ENCODE peak calls at places on chromosomes 11 and 22, in five cellular contexts. One of them, this sample, is unnamed. For H3K36me3, the result is how much of the 10 kb centered on the place peaks cover.

GRCh38 chr11:8531312-8531711 is 62.7 kb downstream of the STK33 start:
- DNase-seq in GM23338: peak
- DNase-seq in uterus: no peak
- DNase-seq in body of pancreas: no peak
- DNase-seq in IMR-90: no peak
- DNase-seq in this sample: peak

GRCh38 chr22:47095395-47096122 is 333.1 kb downstream of the TBC1D22A start:
- DNase-seq in GM23338: no peak
- DNase-seq in uterus: no peak
- DNase-seq in body of pancreas: no peak
- DNase-seq in IMR-90: peak
- DNase-seq in this sample: no peak

GRCh38 chr11:119410501-119410900 is 12.5 kb downstream of the THY1 start:
- DNase-seq in GM23338: no peak
- DNase-seq in uterus: no peak
- DNase-seq in body of pancreas: no peak
- DNase-seq in IMR-90: no peak
- DNase-seq in this sample: no peak

GRCh38 chr11:2699185-2699530 is 636 bp downstream of the KCNQ1OT1 start:
- DNase-seq in GM23338: peak
- DNase-seq in uterus: peak
- DNase-seq in body of pancreas: peak
- DNase-seq in IMR-90: peak
- DNase-seq in this sample: no peak

GRCh38 chr11:130890039-130890745 is 26.1 kb downstream of the SNX19 start:
- DNase-seq in GM23338: no peak
- DNase-seq in uterus: no peak
- DNase-seq in body of pancreas: no peak
- DNase-seq in IMR-90: peak
- DNase-seq in this sample: no peak

GRCh38 chr11:83410605-83411565 is 124.7 kb upstream of the CCDC90B start:
- DNase-seq in GM23338: no peak
- DNase-seq in uterus: no peak
- DNase-seq in body of pancreas: peak
- DNase-seq in IMR-90: no peak
- DNase-seq in this sample: no peak

GRCh38 chr22:30731658-30732057 is 37.0 kb downstream of the OSBP2 start:
- DNase-seq in GM23338: no peak
- DNase-seq in uterus: no peak
- DNase-seq in body of pancreas: no peak
- DNase-seq in IMR-90: no peak
- DNase-seq in this sample: no peak

GRCh38 chr11:59206635-59207034 is 6.1 kb downstream of the MPEG1 start:
- DNase-seq in GM23338: peak
- DNase-seq in uterus: no peak
- DNase-seq in body of pancreas: peak
- DNase-seq in IMR-90: peak
- DNase-seq in this sample: peak

GRCh38 chr11:112285918-112286317 is 25.3 kb upstream of the PLET1 start:
- DNase-seq in GM23338: peak
- DNase-seq in uterus: no peak
- DNase-seq in body of pancreas: no peak
- DNase-seq in IMR-90: peak
- DNase-seq in this sample: no peak

GRCh38 chr11:98099371-98099770 is 921.4 kb upstream of the CNTN5 start:
- DNase-seq in GM23338: no peak
- DNase-seq in uterus: no peak
- DNase-seq in body of pancreas: no peak
- DNase-seq in IMR-90: no peak
- DNase-seq in this sample: no peak

GRCh38 chr22:50282361-50283144 is 12.4 kb upstream of the MAPK11 start:
- DNase-seq in GM23338: no peak
- DNase-seq in uterus: no peak
- DNase-seq in body of pancreas: peak
- DNase-seq in IMR-90: peak
- DNase-seq in this sample: no peak

GRCh38 chr11:63017306-63017974 is 1.8 kb upstream of the SLC22A8 start:
- DNase-seq in GM23338: no peak
- DNase-seq in uterus: no peak
- DNase-seq in body of pancreas: no peak
- DNase-seq in IMR-90: no peak
- DNase-seq in this sample: no peak

GRCh38 chr11:9775393-9775780 is 111.5 kb downstream of the SWAP70 start:
- DNase-seq in GM23338: peak
- DNase-seq in uterus: no peak
- DNase-seq in body of pancreas: no peak
- DNase-seq in IMR-90: no peak
- DNase-seq in this sample: no peak
- H3K4me3 ChIP-seq in GM23338: no peak
- H3K4me3 ChIP-seq in uterus: no peak
- H3K4me3 ChIP-seq in body of pancreas: no peak
- H3K4me3 ChIP-seq in IMR-90: no peak
- H3K4me3 ChIP-seq in this sample: no peak

DNA sequence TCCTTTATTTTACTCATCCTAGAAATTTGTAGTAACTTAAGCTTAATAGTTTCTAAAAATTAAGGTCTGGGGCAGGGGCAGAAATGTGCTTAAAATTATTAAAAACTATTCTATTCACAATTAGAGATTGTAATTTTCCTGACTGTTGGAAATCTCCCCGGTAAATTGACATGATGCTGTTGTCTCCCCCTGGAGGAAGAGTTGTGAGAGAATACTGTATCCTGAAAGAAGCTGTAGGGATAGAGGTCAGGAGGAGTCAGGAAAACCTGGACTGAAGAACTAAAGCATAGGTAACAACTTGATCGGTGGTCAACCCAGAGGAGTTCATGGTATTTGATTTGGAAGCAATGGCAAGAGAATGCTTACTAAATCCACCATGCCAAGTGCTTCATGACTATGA is 16.2 kb upstream of the ESAM start:
- DNase-seq in GM23338: peak
- DNase-seq in uterus: no peak
- DNase-seq in body of pancreas: no peak
- DNase-seq in IMR-90: no peak
- DNase-seq in this sample: no peak
- TF ChIP-seq CTCF in GM23338: peak
- TF ChIP-seq CTCF in uterus: no peak
- TF ChIP-seq CTCF in body of pancreas: no peak
- TF ChIP-seq CTCF in IMR-90: no peak
- TF ChIP-seq CTCF in this sample: no peak

DNA sequence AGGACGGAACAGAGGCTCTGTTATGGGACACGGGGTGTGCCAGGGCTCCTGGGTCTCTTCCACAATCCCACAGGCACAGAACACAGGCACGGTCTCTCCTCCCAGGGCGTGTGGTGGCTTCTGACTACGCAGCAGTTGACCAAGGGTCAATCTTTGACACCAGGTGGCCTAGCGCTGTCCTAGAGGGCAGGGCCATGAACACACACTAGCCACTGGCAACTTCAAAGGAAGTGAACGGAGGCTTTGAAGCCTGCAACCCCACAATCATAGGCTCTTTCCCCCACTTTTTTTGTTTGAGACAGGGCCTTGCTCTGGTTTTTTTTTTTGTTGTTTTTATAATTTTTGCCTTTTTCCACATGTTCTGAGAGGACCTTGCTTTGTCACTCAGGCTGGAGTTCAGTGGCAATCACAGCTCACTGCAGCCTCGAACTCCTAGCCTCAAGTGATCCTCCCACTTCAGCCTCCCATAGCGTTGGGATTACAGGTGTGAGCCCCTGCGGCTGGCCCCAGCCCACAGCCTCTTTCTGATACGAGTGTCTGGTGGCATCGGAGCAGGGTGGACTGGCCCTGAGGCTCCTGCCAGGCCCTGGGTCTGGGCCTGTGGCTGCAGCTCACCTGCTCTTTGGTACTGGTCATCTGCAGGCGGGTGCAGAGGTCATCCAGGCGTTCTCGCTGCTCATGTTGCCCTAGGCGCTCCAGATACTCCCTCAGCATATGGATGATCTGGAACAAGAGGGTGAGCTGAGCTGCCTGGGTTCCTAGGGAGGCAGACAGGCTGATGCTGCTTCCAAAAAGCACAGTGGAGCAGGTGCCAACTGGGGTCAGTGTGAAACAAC is 9.1 kb downstream of the GALR3 start:
- DNase-seq in GM23338: no peak
- DNase-seq in uterus: no peak
- DNase-seq in body of pancreas: no peak
- DNase-seq in IMR-90: no peak
- DNase-seq in this sample: no peak
- H3K36me3 ChIP-seq in GM23338: under half
- H3K36me3 ChIP-seq in uterus: under half
- H3K36me3 ChIP-seq in body of pancreas: under half
- H3K36me3 ChIP-seq in IMR-90: under half
- H3K36me3 ChIP-seq in this sample: half or more

DNA sequence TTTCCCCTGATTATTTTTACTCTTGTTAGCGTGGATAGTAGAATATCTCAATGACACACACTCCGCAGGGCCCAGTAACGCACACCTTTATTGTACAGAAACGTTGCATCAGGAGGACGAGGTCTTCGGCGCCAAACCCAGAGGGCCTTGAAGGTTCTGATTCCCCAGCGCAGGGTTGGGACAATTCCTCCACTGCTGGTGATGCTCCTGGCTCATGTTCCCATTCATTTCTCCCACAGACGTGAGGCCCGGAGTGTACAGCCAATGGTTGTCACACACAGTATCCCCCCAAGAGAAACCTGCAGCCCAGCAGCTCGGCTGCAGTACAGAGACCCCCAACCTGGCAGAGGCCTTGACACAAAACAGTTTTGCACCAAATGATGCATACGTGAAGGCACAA is 6.1 kb upstream of the ANO1 start:
- DNase-seq in GM23338: no peak
- DNase-seq in uterus: no peak
- DNase-seq in body of pancreas: no peak
- DNase-seq in IMR-90: no peak
- DNase-seq in this sample: no peak
- H3K4me3 ChIP-seq in GM23338: no peak
- H3K4me3 ChIP-seq in uterus: no peak
- H3K4me3 ChIP-seq in body of pancreas: no peak
- H3K4me3 ChIP-seq in IMR-90: no peak
- H3K4me3 ChIP-seq in this sample: no peak

GRCh38 chr22:23789638-23790037 is 2.9 kb downstream of the SMARCB1 start:
- DNase-seq in GM23338: no peak
- DNase-seq in uterus: no peak
- DNase-seq in body of pancreas: no peak
- DNase-seq in IMR-90: no peak
- DNase-seq in this sample: no peak
- TF ChIP-seq CTCF in GM23338: peak
- TF ChIP-seq CTCF in uterus: no peak
- TF ChIP-seq CTCF in body of pancreas: no peak
- TF ChIP-seq CTCF in IMR-90: peak
- TF ChIP-seq CTCF in this sample: no peak

DNA sequence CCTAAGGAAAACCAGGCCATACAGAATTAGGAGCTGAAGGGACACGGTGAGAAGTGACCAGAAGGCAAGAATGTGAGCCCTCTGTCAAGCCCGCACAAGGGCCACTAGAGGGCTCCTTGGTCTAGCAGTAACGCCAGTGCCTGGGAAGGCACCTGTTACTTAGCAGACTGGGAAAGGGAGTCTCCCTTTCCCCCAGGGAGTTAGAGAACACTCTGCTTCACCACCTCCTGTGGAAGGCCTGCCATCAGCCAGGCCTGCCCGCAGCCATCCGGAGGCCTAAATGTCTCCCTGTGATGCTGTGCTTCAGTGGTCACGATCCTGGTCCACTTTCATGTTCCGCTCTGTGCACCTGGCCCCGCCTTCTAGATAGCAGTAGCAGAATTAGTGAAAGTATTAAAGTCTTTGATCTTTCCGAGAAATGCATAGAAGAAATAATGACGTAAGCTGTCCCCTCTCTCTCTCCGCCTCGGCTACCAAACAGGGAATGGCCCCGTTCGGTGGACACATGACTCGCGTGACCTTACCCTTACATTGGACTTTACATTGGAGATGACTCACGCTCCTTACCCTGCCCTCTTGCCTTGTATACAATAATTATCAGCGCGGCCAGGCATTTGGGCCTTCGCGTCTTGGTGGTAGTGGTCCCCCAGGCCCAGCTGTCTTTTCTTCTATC is 10.7 kb upstream of the GSTP1 start:
- DNase-seq in GM23338: peak
- DNase-seq in uterus: no peak
- DNase-seq in body of pancreas: peak
- DNase-seq in IMR-90: peak
- DNase-seq in this sample: peak
- H3K36me3 ChIP-seq in GM23338: under half
- H3K36me3 ChIP-seq in uterus: under half
- H3K36me3 ChIP-seq in body of pancreas: under half
- H3K36me3 ChIP-seq in IMR-90: under half
- H3K36me3 ChIP-seq in this sample: under half

GRCh38 chr11:812390-812789 is 2.6 kb downstream of the RPLP2 start:
- DNase-seq in GM23338: no peak
- DNase-seq in uterus: no peak
- DNase-seq in body of pancreas: no peak
- DNase-seq in IMR-90: no peak
- DNase-seq in this sample: no peak
- H3K4me3 ChIP-seq in GM23338: no peak
- H3K4me3 ChIP-seq in uterus: no peak
- H3K4me3 ChIP-seq in body of pancreas: no peak
- H3K4me3 ChIP-seq in IMR-90: no peak
- H3K4me3 ChIP-seq in this sample: no peak

DNA sequence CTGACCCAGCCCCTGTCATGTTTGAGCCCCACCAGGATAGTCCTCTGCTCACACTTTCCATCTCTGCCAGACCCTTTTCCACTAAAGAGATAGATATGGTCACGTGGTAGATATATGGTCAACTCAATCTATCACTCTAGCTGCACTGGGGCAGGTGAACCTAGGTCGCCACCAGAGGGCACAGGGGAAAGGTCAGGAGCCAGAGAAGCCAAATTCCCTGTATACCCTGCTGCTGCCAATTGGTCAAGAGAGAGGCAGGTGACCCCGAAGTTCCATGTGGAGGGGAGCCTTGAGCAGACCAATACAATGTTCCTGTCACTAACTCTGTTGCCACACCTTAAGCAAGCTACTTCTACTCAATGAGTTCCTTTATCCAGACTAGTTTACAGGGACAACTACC is 101.1 kb upstream of the GALNT18 start:
- DNase-seq in GM23338: peak
- DNase-seq in uterus: no peak
- DNase-seq in body of pancreas: no peak
- DNase-seq in IMR-90: no peak
- DNase-seq in this sample: no peak
- TF ChIP-seq CTCF in GM23338: peak
- TF ChIP-seq CTCF in uterus: no peak
- TF ChIP-seq CTCF in body of pancreas: no peak
- TF ChIP-seq CTCF in IMR-90: no peak
- TF ChIP-seq CTCF in this sample: no peak